ENCODE peak calls at places on chromosomes 6 and 20, in six cellular contexts. X is lung microvascular endothelial cell, K is fibroblast of the aortic adventitia, V is ovary, H is cardiac fibroblast, C is HTR-8/SVneo. L is an unnamed sample.

GRCh38 chr6:90003069-90003800 is 109.0 kb downstream of the GJA10 start:
- DNase-seq in C (no peak), K (no peak), X (no peak), V (no peak), H (no peak), L (no peak)

GRCh38 chr6:33609444-33610034 is 11.6 kb upstream of the ITPR3 start:
- DNase-seq in K (peak; percentile 88), V (no peak), H (peak; percentile 79), C (no peak), X (no peak), L (peak; percentile 56)

GRCh38 chr6:5403619-5404018 is 142.3 kb downstream of the FARS2 start:
- DNase-seq in K (peak; percentile 4), X (no peak), H (peak; percentile 28), V (no peak), C (no peak), L (no peak)

GRCh38 chr6:111993342-111993741 is 60.6 kb upstream of the CCN6 start:
- DNase-seq in C (no peak), V (no peak), K (no peak), H (no peak), X (no peak), L (no peak)

GRCh38 chr6:116229287-116229913 is 24.5 kb downstream of the TSPYL4 start:
- DNase-seq in H (peak; percentile 99), K (peak; percentile 96), V (peak; percentile 85), X (peak; percentile 66), C (no peak), L (peak; percentile 97)

GRCh38 chr6:166474721-166475565 is 92.2 kb upstream of the MPC1 start:
- DNase-seq in C (no peak), H (no peak), K (peak; percentile 45), X (no peak), V (peak; percentile 23), L (no peak)

GRCh38 chr20:64110411-64111068 is 3.2 kb upstream of the NPBWR2 start:
- DNase-seq in X (no peak), H (no peak), C (no peak), V (peak; percentile 22), K (no peak), L (no peak)

GRCh38 chr6:32680055-32680454 is 13.6 kb upstream of the HLA-DQB1 start:
- DNase-seq in K (no peak), V (no peak), X (no peak), H (no peak), C (no peak), L (no peak)

GRCh38 chr6:148027201-148027600 is 315.4 kb upstream of the SASH1 start:
- DNase-seq in H (no peak), K (no peak), V (no peak), X (no peak), C (no peak), L (no peak)